ENCODE peak calls at places on chromosomes 4 and X, in six cellular contexts. E, K, T, A, S and D are unnamed samples.

GRCh38 chr4:161404346-161405110 is 759.3 kb downstream of the FSTL5 start:
- DNase-seq in K (no peak), T (no peak), E (no peak), S (no peak), A (no peak), D (no peak)

GRCh38 chr4:176729489-176729888 is 63.2 kb downstream of the VEGFC start:
- DNase-seq in S (no peak), K (no peak), T (no peak), A (no peak), E (no peak), D (no peak)

GRCh38 chrX:4831574-4831973 is 1118.1 kb upstream of the PRKX start:
- DNase-seq in E (no peak), A (no peak), T (no peak), K (no peak), S (no peak), D (no peak)

GRCh38 chr4:59553739-59554126 is 1646.4 kb upstream of the ADGRL3 start:
- DNase-seq in S (no peak), K (no peak), A (peak), E (peak), T (no peak), D (no peak)

GRCh38 chr4:139603576-139604387 is 47.8 kb upstream of the SETD7 start:
- DNase-seq in K (no peak), T (no peak), E (peak), S (no peak), A (peak), D (no peak)

GRCh38 chr4:23021040-23021439 is 328.3 kb downstream of the GBA3 start:
- DNase-seq in S (no peak), E (no peak), K (no peak), T (no peak), A (no peak), D (no peak)

GRCh38 chrX:129637217-129638109 is 17.3 kb downstream of the APLN start:
- DNase-seq in A (peak), E (peak), T (peak), K (peak), S (peak), D (no peak)

GRCh38 chr4:68124262-68124661 is 5.4 kb downstream of the TMPRSS11F start:
- DNase-seq in A (no peak), K (no peak), S (no peak), T (no peak), E (no peak), D (no peak)

GRCh38 chr4:138663883-138664282 is 351.7 kb upstream of the NOCT start:
- DNase-seq in A (no peak), E (no peak), S (no peak), T (no peak), K (no peak), D (no peak)

GRCh38 chr4:140112576-140112975 is 41.4 kb downstream of the MAML3 start:
- DNase-seq in S (no peak), K (no peak), E (no peak), T (no peak), A (peak), D (no peak)

GRCh38 chrX:153944140-153944799 is at the start of gene RENBP:
- DNase-seq in T (peak), K (peak), A (no peak), E (no peak), S (no peak), D (no peak)

GRCh38 chrX:49756692-49757091 is 60.9 kb upstream of the PAGE1 start:
- DNase-seq in S (no peak), T (no peak), A (no peak), E (no peak), K (no peak), D (no peak)

GRCh38 chrX:19122641-19123009 is 357 bp upstream of the ADGRG2 start:
- DNase-seq in S (no peak), E (no peak), K (no peak), T (no peak), A (no peak), D (no peak)